ENCODE peak calls at places on chromosome 21, in eight cellular contexts. G is putamen, P is GM12864, K is NCI-H1105 treated with DMSO at 0.1 percent for 48 hours, F is Ammon's horn, J is left lung, R is occipital lobe, A is RWPE1. T is an unnamed sample.
A peak's percentile ranks its signal among the peaks of the same experiment; 100 is the strongest.

GRCh38 chr21:41899431-41900202 is 20.5 kb upstream of the PRDM15 start:
- DNase-seq in K (no peak), F (no peak), J (no peak), R (no peak), A (no peak), G (no peak), P (no peak), T (no peak)

GRCh38 chr21:18253252-18253651 is 8.6 kb downstream of the CHODL start:
- DNase-seq in A (no peak), P (no peak), J (no peak), R (no peak), K (no peak), G (no peak), F (no peak), T (no peak)

GRCh38 chr21:46205766-46206162 is 21.5 kb upstream of the SPATC1L start:
- DNase-seq in P (no peak), G (no peak), K (no peak), F (no peak), A (no peak), R (no peak), J (no peak), T (no peak)

GRCh38 chr21:14734833-14735232 is 188.7 kb upstream of the SAMSN1 start:
- DNase-seq in R (no peak), P (no peak), G (no peak), A (no peak), K (no peak), F (no peak), J (no peak), T (no peak)

GRCh38 chr21:37849703-37850102 is 66.6 kb downstream of the KCNJ6 start:
- DNase-seq in G (no peak), R (no peak), P (no peak), J (no peak), F (no peak), K (no peak), A (peak; percentile 47), T (no peak)

GRCh38 chr21:35932232-35932911 is 128.0 kb downstream of the SETD4 start:
- DNase-seq in P (peak; percentile 63), R (peak; percentile 44), F (peak; percentile 74), K (peak; percentile 41), G (peak; percentile 41), J (no peak), A (peak; percentile 70), T (peak; percentile 1)

GRCh38 chr21:42570841-42571387 is 57.3 kb downstream of the SLC37A1 start:
- DNase-seq in K (peak; percentile 66), R (no peak), G (no peak), J (peak; percentile 65), P (no peak), F (peak; percentile 59), A (no peak), T (no peak)

GRCh38 chr21:35398366-35398982 is 349.4 kb upstream of the RUNX1 start:
- DNase-seq in P (no peak), R (no peak), K (no peak), J (no peak), G (no peak), F (no peak), A (no peak), T (no peak)

GRCh38 chr21:17848228-17848627 is 29.1 kb upstream of the C21orf91 start:
- DNase-seq in R (no peak), P (peak; percentile 53), J (no peak), A (peak; percentile 66), K (no peak), G (peak; percentile 62), F (peak; percentile 69), T (no peak)

GRCh38 chr21:31293986-31294385 is 50.1 kb downstream of the TIAM1 start:
- DNase-seq in A (peak; percentile 89), J (no peak), K (no peak), G (no peak), P (no peak), F (peak; percentile 69), R (no peak), T (no peak)

GRCh38 chr21:41877901-41878830 is 978 bp downstream of the PRDM15 start:
- DNase-seq in R (no peak), J (no peak), F (peak; percentile 31), P (no peak), A (peak; percentile 27), G (peak; percentile 30), K (peak; percentile 28), T (peak; percentile 28)

GRCh38 chr21:39675595-39675994 is 62.9 kb downstream of the B3GALT5 start:
- DNase-seq in J (no peak), R (no peak), G (no peak), F (no peak), A (no peak), K (no peak), P (no peak), T (no peak)

GRCh38 chr21:34126269-34126668 is 52.9 kb downstream of the MRPS6 start:
- DNase-seq in K (no peak), G (peak; percentile 44), P (no peak), R (peak; percentile 22), J (no peak), A (peak; percentile 54), F (peak; percentile 63), T (peak; percentile 6)

GRCh38 chr21:46005081-46005480 is 23.5 kb downstream of the COL6A1 start:
- DNase-seq in G (no peak), R (no peak), P (no peak), A (no peak), K (no peak), F (no peak), J (peak; percentile 25), T (no peak)

GRCh38 chr21:41868062-41868710 is 11.0 kb downstream of the PRDM15 start:
- DNase-seq in J (no peak), A (no peak), G (no peak), K (no peak), F (no peak), R (no peak), P (peak; percentile 86), T (no peak)

GRCh38 chr21:32921632-32922230 is 104.0 kb upstream of the OLIG2 start:
- DNase-seq in R (no peak), K (no peak), F (no peak), G (no peak), P (no peak), A (no peak), J (peak; percentile 87), T (no peak)

GRCh38 chr21:15255359-15256157 is 190.8 kb upstream of the NRIP1 start:
- DNase-seq in G (no peak), R (no peak), A (no peak), F (peak; percentile 5), P (no peak), J (no peak), K (no peak), T (no peak)

GRCh38 chr21:31781737-31782136 is 49.8 kb upstream of the SCAF4 start:
- DNase-seq in A (no peak), F (peak; percentile 54), R (peak; percentile 5), J (no peak), G (no peak), K (peak; percentile 51), P (no peak), T (no peak)

GRCh38 chr21:38171723-38172344 is 85.0 kb upstream of the KCNJ15 start:
- DNase-seq in A (peak; percentile 57), K (no peak), F (no peak), R (no peak), P (no peak), G (no peak), J (peak; percentile 50), T (no peak)

GRCh38 chr21:18275740-18276139 is 31.1 kb downstream of the CHODL start:
- DNase-seq in F (no peak), R (no peak), G (peak; percentile 57), A (no peak), K (peak; percentile 84), J (no peak), P (no peak), T (no peak)

GRCh38 chr21:43034098-43034497 is 41.5 kb downstream of the CBS start:
- DNase-seq in A (no peak), P (no peak), G (no peak), J (no peak), R (no peak), F (no peak), K (no peak), T (no peak)

GRCh38 chr21:38139380-38140168 is 117.2 kb upstream of the KCNJ15 start:
- DNase-seq in P (no peak), A (peak; percentile 85), J (no peak), R (no peak), F (no peak), G (no peak), K (peak; percentile 75), T (no peak)

T was measured in central memory CD4-positive, alpha-beta T cell.